ENCODE peak calls at places on chromosomes 13 and 19, in four cellular contexts. P is psoas muscle, J is cardiac muscle cell, M is lower lobe of right lung. Q is an unnamed sample.
A peak's percentile ranks its signal among the peaks of the same experiment; 100 is the strongest.

GRCh38 chr19:3798137-3798536 is 12.0 kb upstream of the MATK start:
- DNase-seq in P (no peak), J (no peak), M (no peak), Q (no peak)

GRCh38 chr19:33242911-33243310 is 17.3 kb upstream of the SLC7A10 start:
- DNase-seq in P (no peak), J (no peak), M (no peak), Q (no peak)

GRCh38 chr13:40292536-40292935 is 373.9 kb downstream of the FOXO1 start:
- DNase-seq in P (no peak), J (no peak), M (no peak), Q (no peak)

GRCh38 chr13:112057736-112058518 is 9.0 kb upstream of the SOX1 start:
- DNase-seq in P (no peak), J (no peak), M (no peak), Q (no peak)

GRCh38 chr13:20702945-20703784 is at the start of gene IL17D:
- DNase-seq in P (peak; percentile 33), J (peak; percentile 18), M (peak; percentile 55), Q (no peak)

GRCh38 chr13:21231426-21231945 is 55.0 kb downstream of the MRPL57 start:
- DNase-seq in P (no peak), J (peak; percentile 17), M (no peak), Q (no peak)

GRCh38 chr19:36417752-36418286 is 625 bp downstream of the ZFP82 start:
- DNase-seq in P (no peak), J (no peak), M (no peak), Q (no peak)

GRCh38 chr19:15180451-15181390 is 20.1 kb downstream of the NOTCH3 start:
- DNase-seq in P (no peak), J (no peak), M (peak; percentile 76), Q (no peak)

GRCh38 chr13:79317856-79318255 is 88.2 kb downstream of the RBM26 start:
- DNase-seq in P (no peak), J (no peak), M (no peak), Q (no peak)

GRCh38 chr13:50200562-50200961 is 185.3 kb downstream of the KCNRG start:
- DNase-seq in P (no peak), J (no peak), M (no peak), Q (no peak)

GRCh38 chr13:60745343-60745742 is 348.3 kb downstream of the TDRD3 start:
- DNase-seq in P (no peak), J (no peak), M (no peak), Q (no peak)
- H3K4me3 ChIP-seq in P (no peak overlapping the region), J (no peak overlapping the region), M (no peak overlapping the region), Q (no peak overlapping the region)

DNA sequence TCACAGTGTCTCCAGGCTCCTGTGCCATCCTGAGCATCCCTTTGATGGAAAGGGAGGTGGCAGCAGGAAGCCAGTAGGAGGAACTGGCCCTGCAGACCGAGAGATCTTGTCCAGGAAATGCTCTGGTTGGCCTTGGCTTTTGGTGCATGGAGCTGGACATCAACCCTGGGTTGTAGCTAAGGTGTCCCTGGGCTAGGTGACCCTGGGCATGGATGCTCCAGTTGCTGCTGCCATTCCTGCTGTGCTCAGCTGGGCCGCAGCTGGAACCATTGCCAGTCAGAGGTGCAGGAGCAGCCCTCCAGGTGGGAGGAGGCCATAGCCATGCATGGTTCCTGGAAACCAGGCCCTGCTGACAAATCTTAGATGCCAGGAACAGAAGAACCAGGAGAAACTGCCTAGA is 67.5 kb downstream of the ZNF98 start:
- DNase-seq in P (no peak), J (no peak), M (no peak), Q (no peak)
- H3K9me3 ChIP-seq in P (no peaks in the 10 kb centered on the region), J (no peaks in the 10 kb centered on the region), M (peaks cover 7% of the 10 kb centered on the region), Q (no peaks in the 10 kb centered on the region)

DNA sequence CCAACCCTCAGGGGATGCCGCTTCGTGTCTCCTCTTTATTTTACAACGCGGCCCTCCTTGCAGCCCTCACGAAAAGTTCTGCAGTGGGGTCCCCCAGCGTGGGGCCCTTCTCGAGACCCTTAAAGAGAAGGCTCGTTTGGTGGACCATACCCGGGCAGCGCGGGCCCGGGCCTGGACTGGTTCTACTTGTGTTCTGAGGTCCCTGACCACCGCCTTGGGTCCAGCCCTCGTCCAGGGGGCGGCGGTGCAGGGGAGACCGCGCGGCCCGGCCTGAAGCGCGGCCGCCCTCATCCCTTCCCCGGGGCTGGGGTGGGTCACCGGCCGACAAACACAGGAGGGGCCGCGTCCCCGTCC is 400 bp upstream of the SERP2 start:
- DNase-seq in P (peak; percentile 20), J (no peak), M (no peak), Q (no peak)
- H3K4me3 ChIP-seq in P (peak overlapping the region; percentile 80), J (peak overlapping the region; percentile 41), M (peak overlapping the region; percentile 62), Q (peak overlapping the region; percentile 84)

GRCh38 chr19:21434516-21434915 is 37.6 kb downstream of the ZNF493 start:
- DNase-seq in P (no peak), J (no peak), M (no peak), Q (no peak)
- H3K9me3 ChIP-seq in P (peaks cover 11% of the 10 kb centered on the region), J (no peaks in the 10 kb centered on the region), M (peaks cover 48% of the 10 kb centered on the region), Q (peaks cover 12% of the 10 kb centered on the region)

DNA sequence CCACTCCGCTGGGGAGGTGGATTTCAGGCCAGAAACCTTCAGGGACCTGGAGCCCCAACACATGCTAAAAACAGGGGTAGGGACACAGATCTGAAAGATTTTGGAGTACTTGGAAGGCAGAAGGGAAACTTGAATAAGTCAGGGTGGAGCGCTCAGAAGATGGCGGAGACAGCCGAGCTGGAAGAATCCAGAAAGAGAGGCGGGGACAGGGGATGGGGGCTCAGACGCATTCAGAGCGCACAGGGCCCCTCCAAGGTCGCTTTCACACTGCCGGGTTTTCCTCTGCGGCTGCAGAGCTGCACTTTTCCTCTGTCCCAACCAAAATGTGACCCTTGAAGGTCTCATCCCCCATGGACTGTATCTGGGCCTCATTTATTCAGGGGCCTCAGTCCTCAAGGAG is 56.9 kb downstream of the ERICH4 start:
- DNase-seq in P (no peak), J (no peak), M (no peak), Q (no peak)
- H3K4me3 ChIP-seq in P (peak overlapping the region; percentile 61), J (no peak overlapping the region), M (peak overlapping the region; percentile 57), Q (peak overlapping the region; percentile 16)

GRCh38 chr13:28538932-28539331 is 44.0 kb upstream of the FLT1 start:
- DNase-seq in P (no peak), J (no peak), M (no peak), Q (no peak)
- H3K9me3 ChIP-seq in P (no peaks in the 10 kb centered on the region), J (no peaks in the 10 kb centered on the region), M (peaks cover 7% of the 10 kb centered on the region), Q (no peaks in the 10 kb centered on the region)

GRCh38 chr19:18282788-18283141 is 1.3 kb upstream of the JUND start:
- DNase-seq in P (no peak), J (no peak), M (no peak), Q (no peak)
- H3K4me3 ChIP-seq in P (peak overlapping the region; percentile 72), J (peak overlapping the region; percentile 43), M (peak overlapping the region; percentile 59), Q (peak overlapping the region; percentile 76)

GRCh38 chr19:6983448-6983847 is 37.8 kb downstream of the MBD3L2B start:
- DNase-seq in P (no peak), J (no peak), M (no peak), Q (no peak)

GRCh38 chr19:6976197-6976596 is 45.0 kb downstream of the MBD3L2B start:
- DNase-seq in P (no peak), J (no peak), M (no peak), Q (no peak)

DNA sequence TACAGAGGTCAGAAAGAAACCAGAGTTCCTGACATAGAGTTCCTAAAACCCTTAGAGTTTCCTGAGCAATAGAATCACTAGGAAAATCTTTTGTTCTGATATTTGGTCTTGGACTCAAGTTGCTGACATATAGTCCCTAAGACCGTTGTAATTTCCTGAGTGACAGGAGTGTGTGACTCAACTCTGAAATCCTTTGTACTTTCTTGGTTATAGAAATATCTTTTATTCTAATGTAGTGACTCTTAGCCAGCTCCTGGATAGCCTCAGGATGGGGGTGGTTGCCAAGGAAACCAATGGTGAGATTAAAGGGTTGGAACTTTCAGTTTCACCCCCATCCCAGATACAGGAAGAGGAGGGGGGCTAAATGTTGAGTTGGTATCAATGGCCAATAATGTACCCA is 41.9 kb downstream of the MBD3L2B start:
- DNase-seq in P (no peak), J (no peak), M (no peak), Q (no peak)
- H3K9me3 ChIP-seq in P (peaks cover 18% of the 10 kb centered on the region), J (no peaks in the 10 kb centered on the region), M (peaks cover 12% of the 10 kb centered on the region), Q (peaks cover 19% of the 10 kb centered on the region)

DNA sequence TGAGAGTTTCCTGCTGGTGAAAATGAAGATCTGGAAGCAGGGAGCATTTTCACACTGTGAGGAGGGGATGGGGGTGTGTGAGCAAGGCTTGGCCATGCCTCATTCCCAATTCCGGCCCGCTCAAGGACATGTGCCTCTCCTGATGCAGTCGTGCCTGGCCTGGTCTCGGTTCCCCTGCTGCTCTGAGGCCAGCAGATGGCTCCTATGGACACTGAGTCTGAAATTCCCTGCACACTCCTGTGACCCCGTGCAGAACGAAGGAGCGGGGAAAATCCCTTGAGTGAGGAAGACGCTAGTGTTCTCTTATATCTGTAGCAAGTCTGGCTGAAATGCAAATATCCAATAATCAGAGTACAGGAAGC is 363 bp upstream of the ZNF763 start:
- DNase-seq in P (peak; percentile 43), J (no peak), M (peak; percentile 64), Q (no peak)
- H3K4me3 ChIP-seq in P (peak overlapping the region; percentile 71), J (peak overlapping the region; percentile 71), M (peak overlapping the region; percentile 85), Q (peak overlapping the region; percentile 84)

GRCh38 chr13:38363219-38363618 is 13.6 kb downstream of the UFM1 start:
- DNase-seq in P (no peak), J (no peak), M (no peak), Q (no peak)
- H3K9me3 ChIP-seq in P (no peaks in the 10 kb centered on the region), J (no peaks in the 10 kb centered on the region), M (no peaks in the 10 kb centered on the region), Q (no peaks in the 10 kb centered on the region)

Q was measured in thoracic aorta.